ENCODE peak calls at places on chromosomes 16 and 17, in eight cellular contexts. U is CD8-positive, alpha-beta memory T cell; B is mucosa of descending colon; O is AG09319; V is NCI-H1417 treated with DMSO at 0.1 percent for 48 hours; J is activated CD4-positive, alpha-beta T cell treated with anti-CD3 and anti-CD28 coated beads for 1 hour; Z is thoracic aorta; D is activated effector memory CD4-positive, alpha-beta T cell treated with anti-CD3 and anti-CD28 coated beads, Interleukin-2, amount 50 U/mL, for 16 hours. I is an unnamed sample.

GRCh38 chr16:81067166-81067565 is 9.9 kb downstream of the C16orf46 start:
- DNase-seq in J (no peak), V (no peak), B (no peak), U (no peak), D (no peak), O (no peak), Z (no peak), I (no peak)

GRCh38 chr17:40553694-40554534 is 11.4 kb downstream of the CCR7 start:
- DNase-seq in U (no peak), D (peak), O (peak), B (peak), Z (no peak), J (no peak), V (no peak), I (no peak)

GRCh38 chr16:84839956-84840355 is 20.2 kb downstream of the CRISPLD2 start:
- DNase-seq in D (no peak), J (no peak), Z (no peak), V (no peak), O (no peak), B (no peak), U (no peak), I (no peak)

GRCh38 chr17:73223626-73224616 is 31.1 kb downstream of the COG1 start:
- DNase-seq in U (no peak), Z (no peak), D (no peak), B (no peak), O (no peak), V (no peak), J (no peak), I (no peak)

GRCh38 chr17:64506576-64507417 is at the start of gene CEP95:
- DNase-seq in J (peak), B (peak), Z (peak), U (peak), O (peak), V (peak), D (peak), I (peak)

GRCh38 chr17:77208217-77208808 is 67.5 kb downstream of the SEC14L1 start:
- DNase-seq in B (no peak), V (no peak), Z (no peak), D (peak), O (peak), U (no peak), J (no peak), I (no peak)

GRCh38 chr17:38604479-38605229 is 1.1 kb downstream of the SRCIN1 start:
- DNase-seq in D (no peak), Z (no peak), U (no peak), V (no peak), O (no peak), J (no peak), B (no peak), I (no peak)

GRCh38 chr17:50647187-50647586 is 12.5 kb downstream of the ABCC3 start:
- DNase-seq in B (no peak), O (no peak), D (no peak), V (no peak), Z (no peak), J (no peak), U (no peak), I (no peak)

GRCh38 chr17:66737524-66737923 is 97.4 kb upstream of the CACNG5 start:
- DNase-seq in O (peak), U (no peak), V (no peak), B (no peak), Z (no peak), J (no peak), D (no peak), I (no peak)

GRCh38 chr17:8894673-8895578 is 27.5 kb upstream of the PIK3R6 start:
- DNase-seq in Z (no peak), J (peak), O (peak), V (no peak), U (no peak), B (peak), D (peak), I (peak)

GRCh38 chr17:19000531-19001011 is 4.0 kb downstream of the FAM83G start:
- DNase-seq in B (no peak), Z (no peak), O (no peak), U (no peak), D (no peak), V (no peak), J (no peak), I (no peak)

GRCh38 chr16:15509051-15509592 is 74.7 kb downstream of the BMERB1 start:
- DNase-seq in V (no peak), U (no peak), O (no peak), J (no peak), D (no peak), B (no peak), Z (no peak), I (peak)

GRCh38 chr16:66927012-66927436 is 1.7 kb upstream of the RRAD start:
- DNase-seq in U (no peak), B (no peak), V (no peak), O (peak), D (no peak), Z (no peak), J (no peak), I (no peak)

GRCh38 chr16:27450836-27451341 is 48.9 kb downstream of the IL21R start:
- DNase-seq in B (no peak), J (no peak), O (no peak), D (no peak), U (peak), V (no peak), Z (no peak), I (peak)

GRCh38 chr17:35052240-35052608 is 11.3 kb downstream of the RFFL start:
- DNase-seq in U (no peak), B (no peak), D (no peak), V (no peak), O (no peak), J (no peak), Z (no peak), I (no peak)

GRCh38 chr17:58329035-58329807 is 626 bp upstream of the TSPOAP1 start:
- DNase-seq in D (peak), J (peak), U (peak), Z (no peak), V (no peak), O (no peak), B (peak), I (peak)

GRCh38 chr17:7479389-7480192 is at the start of gene ZBTB4:
- DNase-seq in D (peak), U (peak), J (peak), V (no peak), B (peak), Z (no peak), O (no peak), I (peak)

GRCh38 chr17:44901323-44901965 is 2.2 kb upstream of the EFTUD2 start:
- DNase-seq in D (no peak), B (no peak), J (no peak), Z (no peak), O (peak), V (no peak), U (no peak), I (no peak)

GRCh38 chr17:72681844-72682243 is 410.6 kb downstream of the SLC39A11 start:
- DNase-seq in B (no peak), Z (no peak), U (no peak), D (no peak), J (no peak), O (no peak), V (no peak), I (no peak)

GRCh38 chr16:81837312-81837748 is 58.2 kb downstream of the PLCG2 start:
- DNase-seq in V (no peak), B (no peak), J (no peak), D (no peak), Z (no peak), U (no peak), O (no peak), I (no peak)

GRCh38 chr16:6777624-6778023 is 555.0 kb upstream of the RBFOX1 start:
- DNase-seq in J (no peak), Z (no peak), B (no peak), O (no peak), D (no peak), U (no peak), V (no peak), I (no peak)

GRCh38 chr17:32882734-32883133 is 5.8 kb upstream of the MYO1D start:
- DNase-seq in U (no peak), D (peak), B (no peak), J (no peak), V (no peak), O (no peak), Z (no peak), I (no peak)